ENCODE peak calls at places on chromosomes 12 and 14, in four cellular contexts. One of them, this sample, is unnamed.

GRCh38 chr14:91714805-91715204 is 17.1 kb downstream of the CATSPERB start:
- DNase-seq in K562: no peak
- DNase-seq in GM12891: no peak
- DNase-seq in GM12878: no peak
- DNase-seq in this sample: no peak

GRCh38 chr14:68820536-68820935 is 27.7 kb upstream of the ZFP36L1 start:
- DNase-seq in K562: no peak
- DNase-seq in GM12891: no peak
- DNase-seq in GM12878: no peak
- DNase-seq in this sample: no peak

GRCh38 chr12:47870175-47870781 is 34.5 kb downstream of the VDR start:
- DNase-seq in K562: peak; percentile 45
- DNase-seq in GM12891: no peak
- DNase-seq in GM12878: peak; percentile 43
- DNase-seq in this sample: no peak

GRCh38 chr12:18165422-18165871 is 75.5 kb upstream of the RERGL start:
- DNase-seq in K562: no peak
- DNase-seq in GM12891: no peak
- DNase-seq in GM12878: peak; percentile 82
- DNase-seq in this sample: no peak

GRCh38 chr12:130768120-130768519 is 52.0 kb upstream of the RIMBP2 start:
- DNase-seq in K562: no peak
- DNase-seq in GM12891: no peak
- DNase-seq in GM12878: no peak
- DNase-seq in this sample: no peak

GRCh38 chr14:87005336-87005735 is 987.6 kb downstream of the GALC start:
- DNase-seq in K562: no peak
- DNase-seq in GM12891: no peak
- DNase-seq in GM12878: no peak
- DNase-seq in this sample: no peak

GRCh38 chr12:132444283-132444682 is 45.7 kb upstream of the FBRSL1 start:
- DNase-seq in K562: no peak
- DNase-seq in GM12891: no peak
- DNase-seq in GM12878: no peak
- DNase-seq in this sample: no peak

GRCh38 chr14:68440776-68441175 is 352.1 kb downstream of the ZFP36L1 start:
- DNase-seq in K562: no peak
- DNase-seq in GM12891: no peak
- DNase-seq in GM12878: no peak
- DNase-seq in this sample: no peak

GRCh38 chr14:34075095-34075744 is 124.3 kb upstream of the EGLN3 start:
- DNase-seq in K562: no peak
- DNase-seq in GM12891: no peak
- DNase-seq in GM12878: no peak
- DNase-seq in this sample: no peak

GRCh38 chr12:121060149-121061001 is 21.3 kb upstream of the OASL start:
- DNase-seq in K562: peak; percentile 29
- DNase-seq in GM12891: peak; percentile 47
- DNase-seq in GM12878: peak; percentile 56
- DNase-seq in this sample: peak; percentile 55

GRCh38 chr12:29726321-29726692 is 57.4 kb downstream of the TMTC1 start:
- DNase-seq in K562: no peak
- DNase-seq in GM12891: no peak
- DNase-seq in GM12878: no peak
- DNase-seq in this sample: no peak

GRCh38 chr14:93962701-93963601 is 13.4 kb downstream of the ASB2 start:
- DNase-seq in K562: no peak
- DNase-seq in GM12891: peak; percentile 47
- DNase-seq in GM12878: peak; percentile 72
- DNase-seq in this sample: peak; percentile 65
- TF ChIP-seq SPI1 in K562: no peak
- TF ChIP-seq SPI1 in GM12891: peak; percentile 79
- TF ChIP-seq SPI1 in GM12878: peak; percentile 70
- TF ChIP-seq SPI1 in this sample: peak; percentile 73

DNA sequence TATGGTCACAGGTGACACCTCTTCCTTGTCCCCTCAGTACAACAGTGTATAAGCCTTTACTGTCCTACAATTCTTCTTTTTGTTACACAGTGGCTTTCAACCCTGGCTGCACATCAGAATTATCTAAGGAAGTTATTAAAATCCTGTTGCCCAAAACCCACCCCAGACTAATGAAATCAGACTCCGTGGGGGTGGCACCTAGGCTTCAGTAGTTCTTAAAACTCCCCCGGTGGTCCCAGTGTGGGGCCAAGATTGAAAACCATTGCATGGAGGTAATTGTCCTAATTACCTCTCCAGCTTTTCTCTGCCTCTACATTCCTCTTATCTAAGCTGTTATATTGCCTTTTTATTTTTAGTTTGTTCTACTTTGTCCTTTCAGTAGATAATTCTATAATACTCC is 172.8 kb downstream of the DAD1 start:
- DNase-seq in K562: no peak
- DNase-seq in GM12891: no peak
- DNase-seq in GM12878: no peak
- DNase-seq in this sample: no peak
- TF ChIP-seq SPI1 in K562: no peak
- TF ChIP-seq SPI1 in GM12891: no peak
- TF ChIP-seq SPI1 in GM12878: no peak
- TF ChIP-seq SPI1 in this sample: no peak

DNA sequence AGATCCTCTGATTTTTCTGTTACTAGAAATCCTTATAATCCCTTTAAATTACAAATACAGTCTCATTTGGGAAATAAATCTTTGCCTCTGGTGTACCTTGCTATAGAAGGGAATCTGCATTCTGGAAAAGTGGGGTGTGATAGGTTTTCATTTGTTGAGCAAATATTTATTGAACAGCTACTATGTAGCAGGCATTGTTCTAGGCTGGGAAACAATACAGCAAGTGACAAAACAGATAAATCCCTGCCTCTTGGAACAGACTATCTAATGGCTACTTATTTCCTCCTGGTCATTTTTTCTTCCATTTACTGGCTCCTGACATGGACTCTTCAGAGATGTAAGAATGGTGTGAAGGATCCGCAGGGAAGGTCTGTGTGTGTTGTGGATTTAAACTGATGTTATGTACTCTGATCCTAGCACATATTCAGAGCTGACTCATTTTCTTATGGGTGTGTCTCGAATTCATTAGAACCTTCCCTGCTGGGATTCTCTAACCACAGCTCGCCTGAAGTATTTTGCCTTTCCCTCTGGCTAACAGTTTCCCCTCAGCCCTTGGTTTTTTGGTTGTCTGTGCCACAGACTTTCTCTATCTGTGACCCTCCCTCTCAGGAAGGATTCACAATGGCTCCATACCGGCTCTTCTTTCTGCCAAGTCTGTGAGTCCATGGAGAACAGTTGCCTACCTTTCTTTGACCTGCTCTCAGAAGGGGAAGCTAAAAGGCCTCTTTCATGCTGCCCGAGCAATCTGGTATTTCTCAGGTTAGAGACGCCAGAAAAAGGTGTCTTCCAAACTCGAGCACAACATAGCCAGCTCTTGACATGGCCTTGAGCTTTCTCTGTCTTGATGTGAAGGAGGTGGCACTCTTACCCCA is 53.7 kb downstream of the TMTC2 start:
- DNase-seq in K562: no peak
- DNase-seq in GM12891: no peak
- DNase-seq in GM12878: no peak
- DNase-seq in this sample: no peak
- TF ChIP-seq SPI1 in K562: no peak
- TF ChIP-seq SPI1 in GM12891: no peak
- TF ChIP-seq SPI1 in GM12878: no peak
- TF ChIP-seq SPI1 in this sample: no peak

GRCh38 chr12:2958432-2959193 is 584 bp upstream of the TEAD4 start:
- DNase-seq in K562: peak; percentile 90
- DNase-seq in GM12891: peak; percentile 37
- DNase-seq in GM12878: no peak
- DNase-seq in this sample: no peak

GRCh38 chr12:2959194-2959507 is at the start of gene TEAD4:
- DNase-seq in K562: peak; percentile 85
- DNase-seq in GM12891: peak; percentile 69
- DNase-seq in GM12878: no peak
- DNase-seq in this sample: no peak

GRCh38 chr12:2959508-2960431 is 573 bp downstream of the TEAD4 start:
- DNase-seq in K562: peak; percentile 67
- DNase-seq in GM12891: peak; percentile 62
- DNase-seq in GM12878: no peak
- DNase-seq in this sample: no peak

GRCh38 chr12:2955888-2956287 is 3.3 kb upstream of the TEAD4 start:
- DNase-seq in K562: no peak
- DNase-seq in GM12891: no peak
- DNase-seq in GM12878: no peak
- DNase-seq in this sample: no peak

GRCh38 chr12:2957816-2958431 is 1.3 kb upstream of the TEAD4 start:
- DNase-seq in K562: no peak
- DNase-seq in GM12891: no peak
- DNase-seq in GM12878: no peak
- DNase-seq in this sample: no peak
- TF ChIP-seq SPI1 in K562: peak; percentile 54
- TF ChIP-seq SPI1 in GM12891: no peak
- TF ChIP-seq SPI1 in GM12878: no peak
- TF ChIP-seq SPI1 in this sample: peak; percentile 18

GRCh38 chr12:105418232-105418631 is 87.7 kb downstream of the C12orf75 start:
- DNase-seq in K562: no peak
- DNase-seq in GM12891: no peak
- DNase-seq in GM12878: no peak
- DNase-seq in this sample: no peak
- TF ChIP-seq SPI1 in K562: no peak
- TF ChIP-seq SPI1 in GM12891: no peak
- TF ChIP-seq SPI1 in GM12878: no peak
- TF ChIP-seq SPI1 in this sample: no peak